ENCODE peak calls at places on chromosomes 5 and 9, in four cellular contexts. N is HepG2, C is K562, F is GM12878. E is an unnamed sample.

GRCh38 chr5:113606298-113607134 is 93.0 kb downstream of the YTHDC2 start:
- DNase-seq in C (peak), N (peak), F (peak), E (peak)

GRCh38 chr5:133821889-133822288 is 146.5 kb downstream of the C5orf15 start:
- DNase-seq in N (no peak), F (no peak), C (no peak), E (no peak)

GRCh38 chr5:128470663-128471062 is 67.4 kb downstream of the FBN2 start:
- DNase-seq in C (no peak), F (no peak), N (no peak), E (no peak)

GRCh38 chr9:14515564-14516198 is 177.6 kb downstream of the ZDHHC21 start:
- DNase-seq in C (no peak), N (no peak), F (no peak), E (no peak)

GRCh38 chr5:140549237-140550144 is 2.0 kb downstream of the EIF4EBP3 start:
- DNase-seq in C (peak), N (no peak), F (no peak), E (no peak)

GRCh38 chr5:154898210-154898609 is 39.8 kb downstream of the CNOT8 start:
- DNase-seq in N (no peak), F (no peak), C (no peak), E (no peak)

GRCh38 chr5:180817847-180818246 is 15.2 kb upstream of the MGAT1 start:
- DNase-seq in F (no peak), C (no peak), N (no peak), E (no peak)

GRCh38 chr5:14880688-14881087 is 9.1 kb upstream of the ANKH start:
- DNase-seq in F (no peak), N (peak), C (no peak), E (no peak)

GRCh38 chr9:91234523-91234922 is 127.2 kb downstream of the AUH start:
- DNase-seq in C (no peak), N (no peak), F (no peak), E (no peak)

GRCh38 chr5:132489871-132490483 is 596 bp downstream of the IRF1 start:
- DNase-seq in C (peak), N (no peak), F (no peak), E (peak)

GRCh38 chr5:1936413-1936812 is 53.7 kb upstream of the IRX4 start:
- DNase-seq in C (no peak), F (no peak), N (no peak), E (no peak)

GRCh38 chr5:133124891-133125290 is 73.1 kb downstream of the HSPA4 start:
- DNase-seq in F (no peak), C (no peak), N (no peak), E (no peak)

GRCh38 chr9:20692554-20692953 is 8.5 kb downstream of the FOCAD start:
- DNase-seq in C (no peak), F (no peak), N (peak), E (no peak)

GRCh38 chr9:19074836-19075235 is 25.6 kb downstream of the RRAGA start:
- DNase-seq in F (no peak), N (peak), C (no peak), E (no peak)

GRCh38 chr5:143208365-143208641 is 195.2 kb downstream of the NR3C1 start:
- DNase-seq in F (no peak), C (no peak), N (no peak), E (no peak)

GRCh38 chr9:84154320-84154719 is 173.7 kb downstream of the RMI1 start:
- DNase-seq in F (no peak), N (no peak), C (no peak), E (no peak)

GRCh38 chr9:88387035-88387732 is 1.1 kb upstream of the SPIN1 start:
- DNase-seq in N (peak), F (no peak), C (peak), E (peak)

GRCh38 chr5:65928341-65928752 is 2.0 kb downstream of the ERBIN start:
- DNase-seq in C (no peak), F (no peak), N (no peak), E (no peak)

GRCh38 chr9:26856413-26857032 is 36.1 kb downstream of the CAAP1 start:
- DNase-seq in C (peak), F (peak), N (peak), E (peak)

GRCh38 chr5:140025736-140026135 is 17.4 kb downstream of the NRG2 start:
- DNase-seq in C (no peak), N (no peak), F (no peak), E (no peak)

GRCh38 chr5:88683506-88684135 is 199.4 kb downstream of the MEF2C start:
- DNase-seq in F (no peak), C (no peak), N (peak), E (no peak)

GRCh38 chr5:59069438-59070079 is 486.7 kb downstream of the RAB3C start:
- DNase-seq in C (no peak), F (no peak), N (peak), E (no peak)

GRCh38 chr5:84494453-84494852 is 109.8 kb upstream of the EDIL3 start:
- DNase-seq in N (no peak), C (no peak), F (no peak), E (no peak)

GRCh38 chr9:115360122-115360521 is 242.2 kb upstream of the TNC start:
- DNase-seq in C (no peak), N (no peak), F (no peak), E (no peak)

GRCh38 chr5:135376961-135377621 is 21.9 kb downstream of the MACROH2A1 start:
- DNase-seq in N (no peak), F (no peak), C (no peak), E (no peak)

GRCh38 chr5:57041570-57041969 is 89.6 kb upstream of the MIER3 start:
- DNase-seq in F (no peak), N (no peak), C (no peak), E (no peak)

GRCh38 chr9:35871514-35871913 is 1.3 kb upstream of the OR13J1 start:
- DNase-seq in F (no peak), C (no peak), N (no peak), E (no peak)

GRCh38 chr9:134411451-134412297 is 85.4 kb downstream of the RXRA start:
- DNase-seq in F (no peak), N (no peak), C (no peak), E (no peak)

GRCh38 chr9:136311433-136312375 is 7.8 kb upstream of the CCDC187 start:
- DNase-seq in F (no peak), C (no peak), N (peak), E (no peak)

GRCh38 chr5:55278778-55279177 is 28.7 kb downstream of the DHX29 start:
- DNase-seq in F (no peak), N (no peak), C (no peak), E (no peak)

GRCh38 chr5:122262107-122262506 is 49.9 kb upstream of the SNCAIP start:
- DNase-seq in F (no peak), C (no peak), N (no peak), E (no peak)

GRCh38 chr5:83343345-83343744 is 128.2 kb upstream of the VCAN start:
- DNase-seq in F (no peak), C (no peak), N (no peak), E (no peak)
- TF ChIP-seq TARDBP in F (no peak), C (no peak), N (no peak), E (no peak)

DNA sequence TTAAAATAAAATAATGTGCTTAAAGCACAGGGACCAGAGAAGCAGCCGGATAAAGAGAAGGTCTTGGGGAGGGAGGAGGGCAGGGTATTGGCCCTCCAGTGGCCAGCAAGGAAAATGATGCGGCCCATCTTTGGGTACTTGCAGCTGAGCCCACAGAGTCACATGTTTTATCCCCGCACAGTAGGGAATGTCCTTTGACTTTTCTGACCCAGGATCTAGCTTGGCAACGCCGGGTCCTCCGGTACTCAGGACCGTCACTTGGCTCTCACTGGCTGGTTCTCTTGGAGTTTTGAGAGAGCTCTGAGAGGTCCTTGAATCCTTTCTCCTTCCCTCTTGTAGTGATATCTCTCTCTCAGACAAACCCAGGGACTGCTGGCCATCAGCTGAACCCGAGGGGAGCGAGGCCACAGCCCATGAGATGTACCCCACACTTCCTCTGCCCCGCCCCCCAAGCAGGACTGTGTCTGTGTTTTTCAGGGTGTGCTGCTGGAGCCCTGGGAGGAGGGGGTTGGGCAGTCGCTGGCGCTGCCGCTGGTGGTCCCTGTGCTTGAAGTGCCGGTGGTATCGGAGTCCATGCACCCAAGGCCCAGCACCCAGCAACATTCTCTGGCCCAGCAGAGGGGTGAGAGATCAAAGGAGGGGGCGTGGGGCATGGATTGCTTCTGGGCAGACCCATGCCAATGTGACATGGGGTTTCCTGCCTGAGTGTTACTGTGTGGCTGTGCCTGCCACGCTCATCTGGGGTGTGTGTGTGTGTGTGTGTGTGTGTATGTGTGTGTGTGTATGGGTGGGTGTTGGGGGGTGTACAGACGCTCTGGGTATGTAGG is 35.5 kb upstream of the HSPA9 start:
- DNase-seq in N (no peak), C (no peak), F (no peak), E (no peak)
- TF ChIP-seq TARDBP in N (no peak), C (no peak), F (no peak), E (no peak)

DNA sequence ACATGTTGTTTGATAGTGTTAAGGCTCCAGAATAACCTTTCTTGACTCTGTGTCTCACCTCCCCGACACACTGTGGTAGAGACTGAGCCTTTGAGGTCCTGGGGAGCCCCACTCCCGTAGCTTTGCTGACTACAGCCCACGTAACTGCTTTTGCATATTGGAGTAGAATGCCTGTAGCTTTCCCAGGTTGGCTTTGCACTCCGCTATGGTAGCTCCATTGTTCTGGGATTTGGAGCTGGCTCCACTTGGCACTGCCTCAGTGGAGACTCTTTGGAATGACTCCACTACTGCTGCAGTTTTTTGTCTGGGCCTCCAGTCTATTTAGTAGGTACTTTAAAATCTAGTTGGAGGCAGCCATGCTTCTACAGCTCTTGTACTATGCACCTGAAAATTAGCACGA is 56.2 kb upstream of the ANXA1 start:
- DNase-seq in F (no peak), N (no peak), C (no peak), E (no peak)
- TF ChIP-seq TARDBP in F (no peak), N (no peak), C (no peak), E (no peak)

GRCh38 chr5:103120607-103121200 is 603 bp downstream of the PPIP5K2 start:
- DNase-seq in C (peak), N (peak), F (no peak), E (peak)
- TF ChIP-seq TARDBP in C (no peak), N (no peak), F (no peak), E (no peak)

DNA sequence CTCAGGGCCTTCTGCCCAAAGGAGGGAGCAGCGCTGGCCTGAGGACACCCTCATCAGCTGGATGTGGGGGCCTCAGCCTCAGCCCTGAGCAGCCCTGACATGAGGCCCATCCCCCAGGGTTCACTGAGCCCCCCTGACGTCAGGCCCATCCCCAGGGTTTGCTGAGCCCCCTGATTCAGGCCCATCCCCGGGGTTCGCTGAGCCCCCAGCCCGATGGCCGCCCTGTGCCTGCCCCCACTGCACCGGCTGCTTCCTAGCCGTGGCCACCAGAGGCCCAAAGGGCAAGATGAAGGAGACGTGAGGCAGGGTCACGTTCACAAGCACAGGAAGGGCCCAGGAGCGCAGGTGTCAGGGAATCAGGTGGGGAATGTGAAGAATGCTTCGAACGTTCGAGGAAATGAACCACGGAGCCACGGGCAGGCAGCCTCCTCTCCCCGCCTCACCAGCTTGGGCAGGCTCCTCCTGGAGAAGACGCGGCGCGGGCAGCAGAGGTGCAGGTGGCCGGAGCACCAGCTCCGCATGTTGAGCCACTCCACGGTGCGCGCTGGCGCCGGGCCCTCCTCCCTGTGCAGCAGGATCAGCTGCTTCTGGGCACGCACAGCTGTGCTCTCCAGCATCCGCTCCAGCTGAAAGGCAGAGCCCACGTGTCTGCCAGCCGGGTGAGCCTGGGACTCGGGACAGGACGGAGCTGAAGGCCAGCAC is 19.6 kb upstream of the NSMF start:
- DNase-seq in N (no peak), F (no peak), C (no peak), E (no peak)
- TF ChIP-seq TARDBP in N (no peak), F (no peak), C (no peak), E (no peak)

DNA sequence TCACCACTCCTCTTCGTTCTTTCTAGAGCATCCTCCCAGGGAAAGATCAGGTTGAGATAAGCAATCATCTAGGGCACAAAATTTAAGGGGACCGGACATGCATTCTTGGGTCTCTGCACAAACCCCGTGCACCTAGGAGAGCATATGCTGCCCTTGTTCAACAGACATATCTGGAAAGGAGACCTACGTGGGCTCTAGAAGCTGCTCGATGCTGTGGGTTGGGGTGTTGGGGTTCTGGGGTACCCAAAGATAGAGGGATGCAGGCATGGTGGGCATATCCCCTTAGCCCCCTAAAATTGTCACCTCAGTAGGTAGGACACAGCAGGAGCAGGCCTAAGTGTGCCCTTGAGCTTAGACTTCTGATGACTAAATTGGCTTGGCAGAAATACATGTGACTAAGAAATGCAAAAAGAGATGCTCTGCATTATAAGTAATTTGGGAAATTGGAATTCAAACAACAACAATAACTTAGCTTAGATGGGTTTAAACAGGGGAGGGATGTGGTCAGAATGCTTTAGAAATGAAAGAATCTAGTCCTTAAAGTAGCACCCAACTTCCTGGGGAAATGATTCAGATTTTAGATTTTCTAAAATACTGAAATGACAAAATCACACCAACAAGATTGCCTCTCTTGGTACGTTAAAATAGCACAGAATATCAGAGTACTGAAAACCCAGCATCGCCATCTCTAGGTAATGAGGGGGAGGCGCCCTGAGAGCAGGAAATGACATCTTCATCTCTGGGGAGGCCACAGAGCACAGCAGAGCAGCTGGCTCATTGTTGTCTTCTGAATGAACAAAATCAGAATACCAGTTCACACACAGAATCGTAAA is 172.3 kb downstream of the GNA14 start:
- DNase-seq in N (no peak), F (no peak), C (no peak), E (no peak)
- TF ChIP-seq TARDBP in N (no peak), F (no peak), C (no peak), E (no peak)

GRCh38 chr9:34568133-34568532 is 21.4 kb downstream of the CNTFR start:
- DNase-seq in C (no peak), F (no peak), N (no peak), E (no peak)

GRCh38 chr9:34566191-34566849 is 23.2 kb downstream of the CNTFR start:
- DNase-seq in F (no peak), C (no peak), N (no peak), E (no peak)

GRCh38 chr9:34568783-34569182 is 20.7 kb downstream of the CNTFR start:
- DNase-seq in C (no peak), F (no peak), N (no peak), E (no peak)

GRCh38 chr9:34564617-34565016 is 24.9 kb downstream of the CNTFR start:
- DNase-seq in F (no peak), N (no peak), C (no peak), E (no peak)

DNA sequence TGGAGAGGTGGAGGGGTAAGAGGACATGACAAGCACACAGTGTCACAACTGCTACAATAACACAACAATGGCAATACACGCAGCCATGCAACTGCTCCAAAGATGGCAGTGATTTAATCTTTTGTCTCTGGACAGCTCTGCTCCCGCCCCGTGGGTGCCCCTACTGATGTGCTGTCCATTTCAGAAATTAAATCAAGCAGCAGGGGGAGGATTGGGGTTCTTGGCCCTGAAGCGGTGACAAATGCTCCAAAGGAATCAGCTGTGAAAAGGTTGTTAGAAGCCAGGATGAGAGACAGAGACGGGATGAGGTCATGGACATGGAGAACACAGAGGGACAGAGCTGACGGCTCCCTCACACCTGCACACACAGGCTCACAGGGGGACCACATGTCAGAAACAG is 22.6 kb downstream of the CNTFR start:
- DNase-seq in F (no peak), C (no peak), N (no peak), E (no peak)
- TF ChIP-seq TARDBP in F (no peak), C (no peak), N (no peak), E (no peak)

E was measured in HEK293T.